ENCODE peak calls at places on chromosome 7, in seven cellular contexts. D is neuronal stem cell, W is mesendoderm, Z is IMR-90, F is trophoblast cell, C is H9, K is H1. X is an unnamed sample.

GRCh38 chr7:1192171-1192676 is 32.2 kb upstream of the ZFAND2A start:
- DNase-seq in D (no peak), W (no peak), Z (peak), F (peak), C (no peak), K (no peak), X (peak)

GRCh38 chr7:150962285-150962742 is 15.8 kb downstream of the KCNH2 start:
- DNase-seq in D (no peak), W (no peak), Z (no peak), F (no peak), C (no peak), K (no peak), X (no peak)

GRCh38 chr7:29413511-29414178 is 150.0 kb upstream of the PRR15 start:
- DNase-seq in D (no peak), W (no peak), Z (no peak), F (peak), C (no peak), K (no peak), X (no peak)

GRCh38 chr7:117737882-117738281 is 135.4 kb downstream of the CTTNBP2 start:
- DNase-seq in D (no peak), W (no peak), Z (no peak), F (no peak), C (no peak), K (no peak), X (no peak)

GRCh38 chr7:134920026-134920758 is 66.1 kb upstream of the AGBL3 start:
- DNase-seq in D (no peak), W (no peak), Z (peak), F (peak), C (no peak), K (no peak), X (peak)

GRCh38 chr7:11533229-11533820 is 298.7 kb downstream of the THSD7A start:
- DNase-seq in D (no peak), W (no peak), Z (no peak), F (no peak), C (no peak), K (no peak), X (no peak)

GRCh38 chr7:47453093-47454056 is 128.5 kb downstream of the TNS3 start:
- DNase-seq in D (no peak), W (peak), Z (peak), F (peak), C (no peak), K (no peak), X (peak)

GRCh38 chr7:151125835-151126481 is 39.7 kb downstream of the AGAP3 start:
- DNase-seq in D (peak), W (peak), Z (no peak), F (peak), C (no peak), K (peak), X (no peak)

GRCh38 chr7:55249332-55249731 is 115.8 kb upstream of the LANCL2 start:
- DNase-seq in D (no peak), W (peak), Z (no peak), F (peak), C (no peak), K (no peak), X (peak)

GRCh38 chr7:108016841-108017775 is 14.1 kb upstream of the LAMB1 start:
- DNase-seq in D (no peak), W (no peak), Z (peak), F (peak), C (no peak), K (no peak), X (no peak)

GRCh38 chr7:50614721-50615518 is 49.7 kb upstream of the DDC start:
- DNase-seq in D (no peak), W (no peak), Z (no peak), F (no peak), C (no peak), K (no peak), X (no peak)

GRCh38 chr7:156031679-156032478 is 219.6 kb upstream of the SHH start:
- DNase-seq in D (no peak), W (no peak), Z (no peak), F (no peak), C (no peak), K (no peak), X (no peak)

GRCh38 chr7:142025896-142026295 is 30.2 kb downstream of the MGAM start:
- DNase-seq in D (no peak), W (no peak), Z (no peak), F (peak), C (no peak), K (no peak), X (no peak)

GRCh38 chr7:104805449-104806317 is 208.3 kb upstream of the KMT2E start:
- DNase-seq in D (no peak), W (no peak), Z (no peak), F (no peak), C (no peak), K (no peak), X (no peak)

GRCh38 chr7:41010418-41010817 is 692.5 kb downstream of the INHBA start:
- DNase-seq in D (no peak), W (no peak), Z (peak), F (no peak), C (no peak), K (no peak), X (no peak)

GRCh38 chr7:121561717-121562116 is 165.6 kb upstream of the FAM3C start:
- DNase-seq in D (no peak), W (no peak), Z (no peak), F (no peak), C (no peak), K (no peak), X (no peak)

GRCh38 chr7:82527831-82528230 is 84.3 kb upstream of the CACNA2D1 start:
- DNase-seq in D (no peak), W (no peak), Z (peak), F (no peak), C (no peak), K (no peak), X (no peak)

GRCh38 chr7:29192284-29192683 is 2.3 kb upstream of the CHN2 start:
- DNase-seq in D (no peak), W (no peak), Z (no peak), F (peak), C (no peak), K (no peak), X (no peak)

GRCh38 chr7:16804674-16805439 is at the start of gene AGR2:
- DNase-seq in D (no peak), W (no peak), Z (peak), F (no peak), C (no peak), K (no peak), X (no peak)

GRCh38 chr7:130942211-130942964 is 208.4 kb upstream of the KLF14 start:
- DNase-seq in D (no peak), W (no peak), Z (peak), F (peak), C (no peak), K (no peak), X (peak)

GRCh38 chr7:44293561-44294324 is 31.7 kb downstream of the CAMK2B start:
- DNase-seq in D (no peak), W (no peak), Z (no peak), F (no peak), C (peak), K (peak), X (no peak)

GRCh38 chr7:71429116-71429515 is 297.2 kb downstream of the GALNT17 start:
- DNase-seq in D (peak), W (peak), Z (no peak), F (no peak), C (no peak), K (no peak), X (no peak)
- H3K4ac ChIP-seq in D (no peak), W (no peak), Z (no peak), F (no peak), C (no peak), K (no peak), X (no peak)

DNA sequence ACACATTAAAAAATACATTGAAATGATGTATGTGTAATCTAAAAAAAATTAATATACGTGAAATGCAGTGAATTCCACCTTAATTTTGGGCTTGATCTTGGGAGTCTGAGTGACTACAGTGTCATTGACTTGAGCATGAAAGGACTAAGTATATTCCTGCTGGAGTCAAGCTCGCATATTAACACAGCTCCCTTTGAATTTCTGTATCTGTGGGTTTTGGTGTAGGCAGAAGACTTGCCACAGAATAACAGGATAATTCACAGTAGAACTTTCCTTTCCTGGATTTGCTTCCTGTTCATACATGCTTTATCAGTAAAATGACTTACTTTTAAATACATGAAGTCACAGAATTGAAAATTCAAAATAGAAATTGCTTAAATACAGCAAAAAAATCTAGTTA is 55.3 kb downstream of the PPP1R9A start:
- DNase-seq in D (no peak), W (no peak), Z (no peak), F (no peak), C (no peak), K (no peak), X (no peak)
- H3K18ac ChIP-seq in D (no peak), W (no peak), Z (no peak), F (no peak), C (no peak), K (no peak), X (no peak)

GRCh38 chr7:30844483-30844874 is 67.2 kb upstream of the AQP1 start:
- DNase-seq in D (no peak), W (no peak), Z (no peak), F (no peak), C (no peak), K (no peak), X (no peak)
- H3K4ac ChIP-seq in D (no peak), W (no peak), Z (no peak), F (no peak), C (no peak), K (no peak), X (no peak)

GRCh38 chr7:3533040-3533439 is 232.0 kb downstream of the SDK1 start:
- DNase-seq in D (no peak), W (no peak), Z (no peak), F (no peak), C (no peak), K (no peak), X (no peak)

GRCh38 chr7:3537210-3537875 is 236.3 kb downstream of the SDK1 start:
- DNase-seq in D (no peak), W (no peak), Z (peak), F (no peak), C (no peak), K (no peak), X (peak)

DNA sequence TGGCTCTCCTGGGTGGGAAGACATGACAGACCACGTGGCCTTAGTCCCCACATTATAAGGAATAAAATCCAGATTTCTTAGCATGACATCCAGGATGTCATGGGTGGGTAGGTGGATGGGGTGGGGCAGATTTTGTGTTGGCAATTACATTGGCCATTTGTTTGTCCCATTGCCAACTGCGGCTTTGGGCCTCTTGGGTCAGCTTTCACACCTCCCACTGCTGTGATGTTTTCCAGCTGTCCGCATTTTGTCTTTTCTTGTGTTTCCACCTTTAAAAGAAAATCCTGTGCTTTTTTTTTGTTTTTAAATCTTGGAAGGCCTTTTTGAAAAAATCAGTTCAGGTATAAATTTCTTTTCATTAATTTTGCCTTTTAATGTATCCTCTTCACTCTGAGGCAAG is 237.0 kb downstream of the SDK1 start:
- DNase-seq in D (no peak), W (no peak), Z (no peak), F (no peak), C (no peak), K (no peak), X (no peak)
- H3K18ac ChIP-seq in D (no peak), W (no peak), Z (no peak), F (peak), C (no peak), K (no peak), X (no peak)